ENCODE peak calls at places on chromosomes 13 and 19, in four cellular contexts. F is IMR-90, X is K562, N is GM12878. B is an unnamed sample.

GRCh38 chr19:4597975-4598671 is 38.6 kb upstream of the SEMA6B start:
- DNase-seq in F (no peak), X (peak; percentile 95), N (no peak), B (no peak)

GRCh38 chr13:105918842-105919741 is 616.4 kb downstream of the EFNB2 start:
- DNase-seq in F (peak; percentile 82), X (no peak), N (no peak), B (peak; percentile 42)

GRCh38 chr19:18895828-18896341 is at the start of gene CERS1:
- DNase-seq in F (no peak), X (peak; percentile 69), N (no peak), B (no peak)

GRCh38 chr19:38930776-38931761 is at the start of gene MRPS12:
- DNase-seq in F (peak; percentile 99), X (peak; percentile 100), N (peak; percentile 99), B (peak; percentile 99)

GRCh38 chr13:37640499-37640898 is 41.9 kb upstream of the POSTN start:
- DNase-seq in F (peak; percentile 86), X (peak; percentile 3), N (no peak), B (peak; percentile 79)

GRCh38 chr19:40590464-40591265 is 10.5 kb upstream of the LTBP4 start:
- DNase-seq in F (no peak), X (no peak), N (no peak), B (no peak)

GRCh38 chr13:37534181-37534580 is 64.4 kb downstream of the POSTN start:
- DNase-seq in F (peak; percentile 95), X (no peak), N (no peak), B (no peak)

GRCh38 chr19:17333611-17334413 is 843 bp downstream of the ANO8 start:
- DNase-seq in F (peak; percentile 80), X (peak; percentile 85), N (peak; percentile 16), B (no peak)

GRCh38 chr13:30151398-30151797 is 156.0 kb downstream of the KATNAL1 start:
- DNase-seq in F (no peak), X (no peak), N (no peak), B (no peak)

GRCh38 chr13:67330149-67330548 is 100.0 kb upstream of the PCDH9 start:
- DNase-seq in F (no peak), X (no peak), N (no peak), B (no peak)

GRCh38 chr13:83340170-83340569 is 542.1 kb downstream of the SLITRK1 start:
- DNase-seq in F (no peak), X (no peak), N (no peak), B (no peak)

GRCh38 chr19:58568731-58569130 is 4.4 kb downstream of the MZF1 start:
- DNase-seq in F (no peak), X (no peak), N (no peak), B (no peak)

GRCh38 chr19:39237200-39238184 is 7.3 kb downstream of the IFNL3 start:
- DNase-seq in F (no peak), X (peak; percentile 37), N (peak; percentile 45), B (no peak)

GRCh38 chr19:29615891-29616425 is 9.9 kb downstream of the POP4 start:
- DNase-seq in F (no peak), X (no peak), N (no peak), B (no peak)

GRCh38 chr19:38551450-38551813 is 66.3 kb downstream of the MAP4K1 start:
- DNase-seq in F (no peak), X (no peak), N (peak; percentile 52), B (no peak)

GRCh38 chr13:112783135-112783945 is 93.5 kb downstream of the ATP11A start:
- DNase-seq in F (peak; percentile 90), X (no peak), N (no peak), B (no peak)

GRCh38 chr13:98613591-98613990 is 36.7 kb upstream of the STK24 start:
- DNase-seq in F (no peak), X (no peak), N (no peak), B (no peak)

GRCh38 chr19:19115954-19116353 is 22.3 kb downstream of the TMEM161A start:
- DNase-seq in F (no peak), X (peak; percentile 68), N (no peak), B (no peak)

GRCh38 chr19:43662487-43662886 is 7.5 kb downstream of the PLAUR start:
- DNase-seq in F (no peak), X (no peak), N (no peak), B (no peak)

GRCh38 chr19:1672038-1672768 is 19.8 kb upstream of the TCF3 start:
- DNase-seq in F (peak; percentile 30), X (peak; percentile 83), N (no peak), B (no peak)

GRCh38 chr19:38277969-38278680 is 13.8 kb downstream of the SPINT2 start:
- DNase-seq in F (peak; percentile 35), X (no peak), N (no peak), B (peak; percentile 78)

GRCh38 chr13:21742041-21742440 is 71.2 kb downstream of the FGF9 start:
- DNase-seq in F (no peak), X (no peak), N (no peak), B (no peak)

GRCh38 chr13:99339736-99340392 is 32.7 kb upstream of the GPR183 start:
- DNase-seq in F (peak; percentile 72), X (peak; percentile 37), N (no peak), B (no peak)

GRCh38 chr13:110589991-110590390 is 25.4 kb upstream of the NAXD start:
- DNase-seq in F (no peak), X (no peak), N (no peak), B (no peak)

GRCh38 chr13:110592670-110593069 is 22.7 kb upstream of the NAXD start:
- DNase-seq in F (peak; percentile 81), X (no peak), N (no peak), B (no peak)

GRCh38 chr13:110597041-110597689 is 18.2 kb upstream of the NAXD start:
- DNase-seq in F (no peak), X (no peak), N (no peak), B (no peak)

GRCh38 chr13:110590577-110590976 is 24.8 kb upstream of the NAXD start:
- DNase-seq in F (no peak), X (no peak), N (no peak), B (no peak)

GRCh38 chr13:110593430-110594130 is 21.8 kb upstream of the NAXD start:
- DNase-seq in F (peak; percentile 57), X (peak; percentile 61), N (no peak), B (peak; percentile 63)
- TF ChIP-seq FOS in F (no peak), X (no peak), N (no peak), B (no peak)

GRCh38 chr19:46944918-46945628 is 74.6 kb upstream of the NPAS1 start:
- DNase-seq in F (peak; percentile 70), X (no peak), N (no peak), B (peak; percentile 54)
- TF ChIP-seq POLR2A in F (no peak), X (no peak), N (no peak), B (no peak)

DNA sequence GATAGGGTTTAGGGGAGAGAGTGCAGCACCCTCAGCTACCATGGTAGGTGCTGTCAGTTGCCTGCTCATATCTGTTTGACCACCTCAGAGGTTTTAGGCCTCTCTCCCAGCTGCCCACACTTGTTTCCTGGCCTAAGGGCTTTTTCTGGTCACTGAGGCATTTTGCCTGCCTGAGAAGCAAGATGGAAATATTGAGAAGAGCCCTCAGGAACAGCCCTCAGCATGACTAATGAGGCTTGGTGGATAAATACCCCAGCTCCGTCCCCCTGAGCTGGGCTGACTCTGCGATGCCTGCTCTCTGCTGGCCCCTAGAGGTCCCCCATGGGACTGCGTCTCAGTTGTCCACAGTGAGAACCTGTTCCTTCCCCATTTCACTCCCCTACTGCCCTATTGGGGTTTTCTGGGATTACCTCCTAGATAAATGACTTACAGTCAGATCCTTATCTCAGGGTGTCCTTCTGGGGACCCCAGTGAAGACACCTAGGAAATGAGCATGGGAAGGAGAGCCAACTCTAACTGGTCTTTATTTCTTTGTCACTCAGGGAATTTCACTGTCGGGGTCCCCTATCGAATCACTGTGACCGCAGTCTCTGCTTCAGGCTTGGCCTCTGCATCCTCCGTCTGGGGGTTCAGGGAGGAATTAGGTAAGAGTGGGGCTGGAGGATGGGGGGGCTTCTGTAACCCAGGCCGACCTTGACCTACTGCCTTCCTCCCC is 13.3 kb downstream of the PALM3 start:
- DNase-seq in F (no peak), X (peak; percentile 79), N (no peak), B (peak; percentile 35)
- TF ChIP-seq FOS in F (no peak), X (no peak), N (no peak), B (no peak)

GRCh38 chr19:42254083-42254849 is 662 bp downstream of the ERF start:
- DNase-seq in F (peak; percentile 32), X (peak; percentile 81), N (no peak), B (peak; percentile 76)
- TF ChIP-seq POLR2A in F (no peak), X (peak; percentile 47), N (no peak), B (peak; percentile 41)

GRCh38 chr19:6313398-6313969 is 19.9 kb downstream of the ACER1 start:
- DNase-seq in F (no peak), X (peak; percentile 46), N (no peak), B (no peak)

DNA sequence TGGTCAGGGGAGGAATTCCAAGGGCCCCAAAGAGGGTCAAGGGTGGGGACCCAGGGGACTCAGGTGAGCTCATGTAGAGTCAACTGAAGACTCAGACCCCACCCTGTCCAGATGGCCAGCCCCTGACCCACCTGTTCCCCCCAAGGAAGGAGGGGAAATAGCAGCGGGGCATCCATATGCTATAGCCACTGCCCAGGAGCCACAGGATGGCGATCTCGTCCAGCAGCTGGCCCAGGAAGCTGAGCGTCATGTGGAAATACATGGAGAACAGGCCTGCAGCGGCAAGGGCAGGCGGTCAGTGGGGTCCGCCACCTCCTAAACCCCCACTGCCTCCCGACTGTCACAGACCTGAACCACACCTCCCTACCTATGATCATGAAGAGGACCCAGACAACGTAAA is 21.4 kb downstream of the ACER1 start:
- DNase-seq in F (no peak), X (no peak), N (no peak), B (no peak)
- TF ChIP-seq FOS in F (no peak), X (no peak), N (no peak), B (no peak)

GRCh38 chr19:51882518-51882917 is 5.2 kb downstream of the ZNF577 start:
- DNase-seq in F (no peak), X (no peak), N (no peak), B (no peak)

GRCh38 chr19:51889934-51890333 is 2.2 kb upstream of the ZNF577 start:
- DNase-seq in F (no peak), X (no peak), N (no peak), B (no peak)

GRCh38 chr19:51884713-51885112 is 3.0 kb downstream of the ZNF577 start:
- DNase-seq in F (no peak), X (no peak), N (no peak), B (no peak)

GRCh38 chr19:51891193-51891747 is 3.5 kb upstream of the ZNF577 start:
- DNase-seq in F (no peak), X (no peak), N (no peak), B (no peak)

GRCh38 chr19:51887522-51888498 is at the start of gene ZNF577:
- DNase-seq in F (peak; percentile 93), X (no peak), N (no peak), B (peak; percentile 89)
- TF ChIP-seq POLR2A in F (peak; percentile 37), X (no peak), N (no peak), B (peak; percentile 69)